ENCODE peak calls at places on chromosomes 7 and 10, in five cellular contexts. V is cardiac muscle cell, W is NCI-H1436, A is memory B cell, R is SHP77. N is an unnamed sample.

GRCh38 chr10:73589538-73590126 is 1.5 kb downstream of the USP54 start:
- DNase-seq in W (no peak), R (no peak), A (no peak), V (peak; percentile 49), N (no peak)

GRCh38 chr10:121002586-121003205 is 151.5 kb downstream of the WDR11 start:
- DNase-seq in W (no peak), A (no peak), V (no peak), R (no peak), N (no peak)

GRCh38 chr7:23617482-23617881 is 20.3 kb downstream of the CCDC126 start:
- DNase-seq in R (no peak), W (no peak), A (no peak), V (no peak), N (no peak)

GRCh38 chr7:149060161-149060560 is 30.4 kb downstream of the ZNF786 start:
- DNase-seq in R (no peak), A (no peak), W (no peak), V (peak; percentile 9), N (no peak)

GRCh38 chr10:113097046-113097415 is 147.0 kb downstream of the TCF7L2 start:
- DNase-seq in V (no peak), R (no peak), W (no peak), A (no peak), N (no peak)

GRCh38 chr10:23968296-23968695 is 240.6 kb upstream of the KIAA1217 start:
- DNase-seq in A (no peak), W (no peak), R (no peak), V (no peak), N (no peak)

GRCh38 chr10:90136731-90137316 is 435.4 kb downstream of the KIF20B start:
- DNase-seq in A (no peak), V (peak; percentile 46), W (no peak), R (no peak), N (no peak)

GRCh38 chr7:123054357-123055133 is 59.0 kb upstream of the TAS2R16 start:
- DNase-seq in R (no peak), W (peak; percentile 19), A (no peak), V (no peak), N (no peak)

GRCh38 chr10:14565199-14565598 is 209.5 kb downstream of the FAM107B start:
- DNase-seq in R (no peak), A (no peak), W (no peak), V (peak; percentile 22), N (no peak)

GRCh38 chr7:139783647-139784385 is 6.0 kb upstream of the HIPK2 start:
- DNase-seq in A (no peak), V (no peak), W (peak; percentile 18), R (no peak), N (no peak)

GRCh38 chr10:396535-397220 is 261.4 kb downstream of the ZMYND11 start:
- DNase-seq in W (no peak), V (peak; percentile 14), A (no peak), R (no peak), N (peak; percentile 28)

GRCh38 chr10:77357611-77358010 is 280.0 kb downstream of the KCNMA1 start:
- DNase-seq in V (peak; percentile 45), A (no peak), W (no peak), R (no peak), N (peak; percentile 47)

GRCh38 chr7:97014145-97014544 is 8.8 kb downstream of the DLX6 start:
- DNase-seq in V (no peak), A (no peak), W (no peak), R (no peak), N (no peak)

GRCh38 chr7:43535810-43536585 is 46.9 kb upstream of the STK17A start:
- DNase-seq in A (no peak), V (peak; percentile 95), R (no peak), W (no peak), N (peak; percentile 87)

GRCh38 chr10:119602241-119603095 is 5.7 kb upstream of the TIAL1 start:
- DNase-seq in V (peak; percentile 47), R (peak; percentile 18), W (peak; percentile 12), A (no peak), N (no peak)

GRCh38 chr7:158827411-158828342 is 1.6 kb downstream of the ESYT2 start:
- DNase-seq in R (no peak), A (no peak), V (peak; percentile 41), W (no peak), N (peak; percentile 48)

GRCh38 chr10:30155401-30155800 is 96.0 kb upstream of the JCAD start:
- DNase-seq in A (no peak), W (no peak), V (peak; percentile 12), R (no peak), N (no peak)

N was measured in fibroblast of gingiva.